ENCODE peak calls at places on chromosomes 3 and 15, in eight cellular contexts. R, C, Q, X, V, D, I and J are unnamed samples.

GRCh38 chr15:73899197-73900128 is 26.1 kb downstream of the TBC1D21 start:
- DNase-seq in R (no peak), C (no peak), Q (no peak), X (no peak), V (peak), D (no peak), I (peak), J (no peak)

GRCh38 chr3:58766587-58767282 is 100.2 kb upstream of the FAM3D start:
- DNase-seq in R (no peak), C (no peak), Q (no peak), X (no peak), V (no peak), D (no peak), I (no peak), J (no peak)

GRCh38 chr3:119291062-119291700 is 3.0 kb upstream of the ARHGAP31 start:
- DNase-seq in R (no peak), C (no peak), Q (no peak), X (no peak), V (no peak), D (no peak), I (no peak), J (no peak)

GRCh38 chr3:14480207-14481017 is 59.7 kb downstream of the GRIP2 start:
- DNase-seq in R (peak), C (no peak), Q (no peak), X (no peak), V (no peak), D (peak), I (peak), J (no peak)

GRCh38 chr15:65902373-65902772 is 33.1 kb downstream of the RAB11A start:
- DNase-seq in R (no peak), C (no peak), Q (peak), X (no peak), V (peak), D (peak), I (no peak), J (no peak)

GRCh38 chr3:162492446-162493081 is 996.0 kb downstream of the OTOL1 start:
- DNase-seq in R (peak), C (no peak), Q (no peak), X (no peak), V (no peak), D (no peak), I (peak), J (no peak)

GRCh38 chr3:171895890-171896289 is 52.7 kb downstream of the TMEM212 start:
- DNase-seq in R (no peak), C (no peak), Q (no peak), X (no peak), V (no peak), D (no peak), I (no peak), J (no peak)

GRCh38 chr3:148601766-148602685 is 95.7 kb upstream of the AGTR1 start:
- DNase-seq in R (no peak), C (no peak), Q (no peak), X (no peak), V (no peak), D (no peak), I (peak), J (no peak)

GRCh38 chr3:115615001-115615447 is 8.3 kb upstream of the GAP43 start:
- DNase-seq in R (no peak), C (no peak), Q (no peak), X (no peak), V (peak), D (no peak), I (peak), J (no peak)

GRCh38 chr3:59273976-59274375 is 224.2 kb upstream of the CFAP20DC start:
- DNase-seq in R (no peak), C (no peak), Q (no peak), X (no peak), V (no peak), D (no peak), I (no peak), J (no peak)

GRCh38 chr3:71905426-71905825 is 120.5 kb upstream of the PROK2 start:
- DNase-seq in R (no peak), C (no peak), Q (no peak), X (no peak), V (no peak), D (peak), I (no peak), J (no peak)

GRCh38 chr3:197181751-197182150 is 116.7 kb downstream of the DLG1 start:
- DNase-seq in R (peak), C (peak), Q (no peak), X (no peak), V (no peak), D (peak), I (peak), J (no peak)

GRCh38 chr3:38151667-38152265 is 13.3 kb downstream of the MYD88 start:
- DNase-seq in R (no peak), C (no peak), Q (no peak), X (no peak), V (no peak), D (no peak), I (no peak), J (no peak)

GRCh38 chr3:38147434-38147833 is 9.0 kb downstream of the MYD88 start:
- DNase-seq in R (no peak), C (no peak), Q (no peak), X (no peak), V (no peak), D (no peak), I (no peak), J (no peak)

GRCh38 chr3:38152660-38153059 is 12.7 kb upstream of the OXSR1 start:
- DNase-seq in R (no peak), C (no peak), Q (no peak), X (no peak), V (no peak), D (no peak), I (no peak), J (no peak)

GRCh38 chr3:38150780-38151528 is 12.5 kb downstream of the MYD88 start:
- DNase-seq in R (no peak), C (no peak), Q (no peak), X (no peak), V (peak), D (no peak), I (no peak), J (no peak)

DNA sequence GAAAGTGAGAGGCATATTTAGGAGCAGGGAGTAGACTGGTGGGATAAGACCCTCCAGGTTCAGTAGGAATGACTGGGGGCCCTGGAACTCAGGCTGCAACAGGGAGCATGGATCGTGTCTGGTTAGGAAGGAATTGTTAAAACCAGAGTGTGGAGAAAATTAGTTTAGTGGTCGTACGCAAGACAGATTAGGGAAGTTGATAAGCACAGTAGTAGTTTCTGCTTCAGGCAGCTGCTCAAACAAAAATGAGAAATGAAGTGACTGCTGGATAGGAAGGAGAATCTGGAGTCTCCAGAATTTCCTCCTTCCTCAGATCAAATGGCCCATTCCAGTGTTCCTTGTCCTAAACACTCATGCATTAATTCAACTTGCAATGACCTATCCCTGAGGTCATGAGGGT is 11.2 kb downstream of the MYD88 start:
- DNase-seq in R (no peak), C (no peak), Q (no peak), X (no peak), V (no peak), D (no peak), I (no peak), J (no peak)
- TF ChIP-seq CTCF in R (no peak), C (no peak), Q (no peak), X (no peak), V (no peak), D (no peak), I (no peak), J (no peak)

DNA sequence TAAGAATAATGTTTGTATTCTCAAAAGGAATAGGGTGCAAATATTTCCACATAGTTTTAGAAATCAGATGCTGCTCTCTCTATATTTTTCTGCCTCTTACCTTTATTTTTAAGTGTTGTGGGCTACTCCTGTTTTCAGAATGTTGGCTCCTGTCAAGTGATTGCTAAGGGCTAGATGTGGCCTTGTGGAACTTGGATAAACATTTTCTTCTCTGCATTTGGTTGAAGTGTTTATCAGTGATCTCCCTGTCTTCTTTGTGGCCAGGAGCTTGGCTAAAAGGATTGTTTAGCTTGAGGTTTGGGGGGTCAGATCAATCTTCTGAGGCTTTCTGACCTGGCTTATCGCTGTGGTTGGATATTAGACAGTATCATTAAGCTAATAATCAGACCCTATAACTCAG is 112.6 kb downstream of the TCF12 start:
- DNase-seq in R (no peak), C (no peak), Q (no peak), X (no peak), V (no peak), D (no peak), I (no peak), J (no peak)
- TF ChIP-seq CTCF in R (no peak), C (no peak), Q (no peak), X (no peak), V (no peak), D (no peak), I (no peak), J (no peak)

GRCh38 chr3:127406309-127407025 is 118.6 kb upstream of the PRR20G start:
- DNase-seq in R (no peak), C (no peak), Q (no peak), X (no peak), V (peak), D (no peak), I (no peak), J (no peak)
- TF ChIP-seq CTCF in R (no peak), C (no peak), Q (no peak), X (peak), V (peak), D (no peak), I (no peak), J (peak)

GRCh38 chr15:78909160-78909695 is 35.6 kb downstream of the CTSH start:
- DNase-seq in R (no peak), C (no peak), Q (no peak), X (no peak), V (no peak), D (no peak), I (no peak), J (no peak)

GRCh38 chr15:78909791-78910228 is 35.0 kb downstream of the CTSH start:
- DNase-seq in R (no peak), C (no peak), Q (no peak), X (peak), V (peak), D (no peak), I (peak), J (peak)

GRCh38 chr15:78904599-78905358 is 32.1 kb downstream of the MORF4L1 start:
- DNase-seq in R (no peak), C (no peak), Q (no peak), X (no peak), V (no peak), D (no peak), I (no peak), J (no peak)

GRCh38 chr15:78907577-78907976 is 34.9 kb downstream of the MORF4L1 start:
- DNase-seq in R (no peak), C (no peak), Q (no peak), X (peak), V (peak), D (no peak), I (no peak), J (no peak)

DNA sequence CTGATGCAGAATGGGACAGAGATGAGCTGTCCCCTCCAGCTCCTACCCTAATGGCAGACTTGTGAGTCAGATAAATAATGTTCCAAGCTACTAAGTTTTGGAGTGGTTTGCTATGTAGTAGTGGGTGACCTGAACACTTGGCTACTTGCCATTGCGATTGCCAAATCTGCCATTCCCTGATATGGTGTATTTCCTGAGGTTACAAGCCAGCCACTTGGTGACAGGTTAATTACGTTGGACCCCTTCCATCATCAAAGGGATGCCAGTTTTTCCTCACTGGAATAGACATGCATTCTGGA is 33.6 kb downstream of the MORF4L1 start:
- DNase-seq in R (peak), C (peak), Q (no peak), X (no peak), V (no peak), D (no peak), I (peak), J (no peak)
- TF ChIP-seq CTCF in R (no peak), C (no peak), Q (no peak), X (no peak), V (no peak), D (no peak), I (no peak), J (no peak)

GRCh38 chr15:52213206-52213605 is 22.0 kb upstream of the GNB5 start:
- DNase-seq in R (no peak), C (no peak), Q (no peak), X (no peak), V (no peak), D (no peak), I (no peak), J (no peak)

GRCh38 chr15:52204657-52205056 is 13.5 kb upstream of the GNB5 start:
- DNase-seq in R (no peak), C (no peak), Q (no peak), X (no peak), V (no peak), D (no peak), I (no peak), J (no peak)

GRCh38 chr15:52206446-52206845 is 15.3 kb upstream of the GNB5 start:
- DNase-seq in R (no peak), C (no peak), Q (no peak), X (no peak), V (no peak), D (no peak), I (no peak), J (no peak)

DNA sequence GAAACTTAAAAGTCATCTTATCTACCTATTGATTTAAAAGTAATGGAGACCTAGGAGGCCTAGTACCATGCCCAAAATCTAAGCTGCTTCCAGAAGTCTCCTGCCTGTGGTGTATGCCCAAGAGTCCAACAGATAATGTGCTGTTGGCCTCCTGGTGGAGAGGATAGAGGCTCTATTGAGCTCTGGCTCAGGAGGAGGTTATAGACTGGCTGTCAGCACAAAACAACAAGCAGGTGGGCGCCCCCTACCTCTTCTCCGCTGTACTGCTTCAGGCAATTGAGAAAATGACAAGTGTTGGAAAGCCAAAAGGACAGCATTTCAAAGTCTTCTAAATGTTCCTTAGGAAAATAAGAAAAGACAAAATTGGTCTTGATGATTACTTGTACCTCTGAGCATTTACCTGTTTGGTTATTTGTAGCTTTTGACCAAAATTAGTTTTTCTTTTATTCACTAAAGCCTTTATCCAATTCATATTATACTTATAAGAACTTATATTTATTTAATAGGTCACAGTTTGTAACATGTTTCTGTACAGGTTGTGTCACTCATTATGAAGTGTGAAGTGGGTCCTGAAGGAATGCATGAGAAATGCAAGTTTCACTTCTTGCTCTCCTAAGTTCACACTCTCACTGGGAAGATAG is 17.2 kb upstream of the GNB5 start:
- DNase-seq in R (peak), C (peak), Q (no peak), X (peak), V (peak), D (peak), I (peak), J (peak)
- TF ChIP-seq CTCF in R (peak), C (peak), Q (no peak), X (peak), V (peak), D (peak), I (peak), J (peak)

GRCh38 chr3:42547401-42547945 is 34.3 kb downstream of the SEC22C start:
- DNase-seq in R (peak), C (peak), Q (peak), X (peak), V (peak), D (peak), I (peak), J (peak)

GRCh38 chr3:42546691-42547213 is 35.0 kb downstream of the SEC22C start:
- DNase-seq in R (no peak), C (no peak), Q (no peak), X (no peak), V (no peak), D (no peak), I (no peak), J (no peak)

GRCh38 chr3:42545284-42545900 is 36.4 kb downstream of the SEC22C start:
- DNase-seq in R (no peak), C (no peak), Q (no peak), X (no peak), V (no peak), D (no peak), I (no peak), J (no peak)

GRCh38 chr3:42541079-42541478 is 38.6 kb downstream of the VIPR1 start:
- DNase-seq in R (no peak), C (no peak), Q (no peak), X (no peak), V (no peak), D (no peak), I (no peak), J (no peak)

GRCh38 chr3:42544492-42545283 is 37.1 kb downstream of the SEC22C start:
- DNase-seq in R (no peak), C (no peak), Q (no peak), X (no peak), V (no peak), D (peak), I (peak), J (no peak)
- TF ChIP-seq CTCF in R (peak), C (no peak), Q (no peak), X (no peak), V (no peak), D (peak), I (peak), J (peak)

GRCh38 chr3:45497963-45498362 is 96.6 kb upstream of the LIMD1 start:
- DNase-seq in R (no peak), C (no peak), Q (no peak), X (no peak), V (no peak), D (no peak), I (peak), J (no peak)

GRCh38 chr3:45496550-45496949 is 98.0 kb upstream of the LIMD1 start:
- DNase-seq in R (no peak), C (peak), Q (no peak), X (no peak), V (no peak), D (no peak), I (no peak), J (no peak)

GRCh38 chr3:45498532-45498931 is 96.0 kb upstream of the LIMD1 start:
- DNase-seq in R (no peak), C (no peak), Q (no peak), X (no peak), V (peak), D (no peak), I (no peak), J (no peak)

GRCh38 chr3:45503904-45504651 is 90.5 kb upstream of the LIMD1 start:
- DNase-seq in R (no peak), C (no peak), Q (no peak), X (no peak), V (no peak), D (no peak), I (no peak), J (no peak)

GRCh38 chr3:45499529-45499928 is 95.0 kb upstream of the LIMD1 start:
- DNase-seq in R (no peak), C (no peak), Q (no peak), X (no peak), V (peak), D (no peak), I (peak), J (no peak)
- TF ChIP-seq CTCF in R (peak), C (peak), Q (no peak), X (peak), V (no peak), D (peak), I (peak), J (peak)

GRCh38 chr3:131549340-131549739 is 46.6 kb upstream of the MRPL3 start:
- DNase-seq in R (no peak), C (no peak), Q (no peak), X (peak), V (peak), D (no peak), I (peak), J (no peak)
- TF ChIP-seq CTCF in R (peak), C (no peak), Q (no peak), X (peak), V (peak), D (no peak), I (peak), J (peak)